ENCODE peak calls at places on chromosomes 11 and 22, in seven cellular contexts. S is HCT116, O is HepG2, Q is WTC11, M is H1, L is K562, I is GM12878. H is an unnamed sample.

GRCh38 chr11:2178906-2179494 is 7.4 kb upstream of the TH start:
- DNase-seq in I (no peak), Q (no peak), S (peak; percentile 60), O (peak; percentile 32), M (no peak), L (no peak), H (no peak)

GRCh38 chr11:118435893-118436624 is at the start of gene KMT2A:
- DNase-seq in O (peak; percentile 93), L (peak; percentile 98), M (peak; percentile 100), S (peak; percentile 90), Q (peak; percentile 99), I (no peak), H (peak; percentile 89)

GRCh38 chr11:114482114-114482513 is 42.8 kb downstream of the REXO2 start:
- DNase-seq in I (no peak), O (no peak), S (no peak), L (no peak), M (no peak), Q (no peak), H (no peak)

GRCh38 chr11:113570906-113571305 is 95.7 kb upstream of the DRD2 start:
- DNase-seq in Q (no peak), O (no peak), L (no peak), S (no peak), M (no peak), I (no peak), H (no peak)

GRCh38 chr11:42536961-42537360 is 774.8 kb upstream of the API5 start:
- DNase-seq in S (no peak), Q (no peak), I (no peak), O (no peak), M (no peak), L (no peak), H (no peak)

GRCh38 chr11:23370580-23371275 is 510.5 kb upstream of the CCDC179 start:
- DNase-seq in L (no peak), S (no peak), M (no peak), O (no peak), Q (no peak), I (no peak), H (no peak)

GRCh38 chr11:13962562-13963168 is at the start of gene SPON1:
- DNase-seq in O (no peak), I (no peak), Q (peak; percentile 73), M (peak; percentile 77), L (no peak), S (no peak), H (peak; percentile 62)

GRCh38 chr11:134231958-134232674 is 7.6 kb downstream of the VPS26B start:
- DNase-seq in M (no peak), Q (no peak), S (no peak), I (no peak), O (no peak), L (no peak), H (no peak)

GRCh38 chr11:833114-833791 is 501 bp downstream of the CD151 start:
- DNase-seq in Q (no peak), I (no peak), M (peak; percentile 77), S (no peak), L (peak; percentile 76), O (no peak), H (peak; percentile 51)

GRCh38 chr11:20021212-20021611 is 139.1 kb downstream of the DBX1 start:
- DNase-seq in L (no peak), S (no peak), I (no peak), Q (no peak), O (peak; percentile 72), M (no peak), H (no peak)

GRCh38 chr11:84780689-84781293 is 846.4 kb downstream of the DLG2 start:
- DNase-seq in I (no peak), Q (no peak), L (no peak), O (peak; percentile 6), S (peak; percentile 12), M (no peak), H (peak; percentile 6)

GRCh38 chr11:45921561-45922424 is 663 bp upstream of the LARGE2 start:
- DNase-seq in S (no peak), O (peak; percentile 61), M (peak; percentile 94), I (no peak), L (peak; percentile 58), Q (peak; percentile 96), H (no peak)

GRCh38 chr22:45291061-45291930 is 6.5 kb downstream of the UPK3A start:
- DNase-seq in L (no peak), Q (no peak), M (no peak), S (no peak), I (no peak), O (no peak), H (no peak)

GRCh38 chr22:26884921-26885320 is 227.5 kb downstream of the MIAT start:
- DNase-seq in S (no peak), O (no peak), I (no peak), Q (no peak), L (no peak), M (peak; percentile 32), H (no peak)

GRCh38 chr11:100922116-100922515 is 207.5 kb downstream of the PGR start:
- DNase-seq in Q (no peak), M (no peak), S (no peak), I (no peak), O (no peak), L (no peak), H (no peak)

GRCh38 chr11:107018274-107018901 is at the start of gene GUCY1A2:
- DNase-seq in I (no peak), L (no peak), Q (peak; percentile 46), O (no peak), M (peak; percentile 59), S (no peak), H (peak; percentile 42)

GRCh38 chr11:72901374-72901773 is 87.2 kb downstream of the ATG16L2 start:
- DNase-seq in I (no peak), O (no peak), L (no peak), M (no peak), S (no peak), Q (no peak), H (no peak)

GRCh38 chr11:32317646-32318045 is 117.7 kb downstream of the WT1 start:
- DNase-seq in I (no peak), M (no peak), Q (no peak), S (no peak), O (no peak), L (no peak), H (no peak)

GRCh38 chr11:1862588-1863351 is 9.9 kb downstream of the LSP1 start:
- DNase-seq in L (no peak), I (no peak), M (no peak), Q (no peak), O (no peak), S (peak; percentile 33), H (no peak)

GRCh38 chr11:1843098-1843473 is 4.3 kb downstream of the TNNI2 start:
- DNase-seq in I (no peak), M (no peak), L (no peak), Q (no peak), O (no peak), S (no peak), H (no peak)

GRCh38 chr11:82225930-82226329 is 507.7 kb downstream of the FAM181B start:
- DNase-seq in I (no peak), O (no peak), L (no peak), Q (no peak), M (no peak), S (no peak), H (no peak)

GRCh38 chr11:47923667-47924066 is 56.7 kb upstream of the PTPRJ start:
- DNase-seq in M (no peak), S (no peak), I (no peak), Q (no peak), L (no peak), O (no peak), H (no peak)

GRCh38 chr11:77705195-77705876 is 67.7 kb upstream of the CLNS1A start:
- DNase-seq in M (no peak), Q (no peak), O (peak; percentile 71), S (peak; percentile 71), I (no peak), L (peak; percentile 75), H (no peak)

GRCh38 chr22:28345304-28345703 is 334.3 kb downstream of the TTC28 start:
- DNase-seq in L (no peak), Q (no peak), O (no peak), M (no peak), I (no peak), S (no peak), H (no peak)

GRCh38 chr11:76653674-76654309 is 16.8 kb downstream of the LRRC32 start:
- DNase-seq in I (no peak), Q (peak; percentile 4), O (no peak), M (no peak), L (no peak), S (no peak), H (no peak)

GRCh38 chr11:116725434-116726221 is 47.2 kb downstream of the BUD13 start:
- DNase-seq in I (no peak), L (no peak), S (no peak), M (no peak), Q (no peak), O (no peak), H (no peak)
- TF ChIP-seq SP1 in I (no peak), L (no peak), S (no peak), M (no peak), Q (no peak), O (no peak), H (no peak)

GRCh38 chr11:86742436-86742805 is 57.9 kb upstream of the PRSS23 start:
- DNase-seq in I (no peak), Q (no peak), L (no peak), M (no peak), O (no peak), S (no peak), H (no peak)

GRCh38 chr11:86740628-86741488 is 59.5 kb upstream of the PRSS23 start:
- DNase-seq in M (no peak), L (peak; percentile 76), I (no peak), S (peak; percentile 89), Q (peak; percentile 15), O (peak; percentile 78), H (peak; percentile 44)

GRCh38 chr11:86738615-86739014 is 61.7 kb upstream of the PRSS23 start:
- DNase-seq in Q (no peak), O (no peak), I (no peak), M (no peak), L (peak; percentile 38), S (no peak), H (no peak)

GRCh38 chr11:86743223-86744118 is 56.9 kb upstream of the PRSS23 start:
- DNase-seq in Q (no peak), M (no peak), I (no peak), L (peak; percentile 89), O (peak; percentile 57), S (peak; percentile 95), H (peak; percentile 25)

GRCh38 chr11:86741489-86742435 is 58.6 kb upstream of the PRSS23 start:
- DNase-seq in I (no peak), L (no peak), M (no peak), O (peak; percentile 81), Q (no peak), S (no peak), H (no peak)
- TF ChIP-seq SP1 in I (no peak), L (no peak), M (no peak), O (no peak), Q (no peak), S (peak; percentile 74), H (no peak)

DNA sequence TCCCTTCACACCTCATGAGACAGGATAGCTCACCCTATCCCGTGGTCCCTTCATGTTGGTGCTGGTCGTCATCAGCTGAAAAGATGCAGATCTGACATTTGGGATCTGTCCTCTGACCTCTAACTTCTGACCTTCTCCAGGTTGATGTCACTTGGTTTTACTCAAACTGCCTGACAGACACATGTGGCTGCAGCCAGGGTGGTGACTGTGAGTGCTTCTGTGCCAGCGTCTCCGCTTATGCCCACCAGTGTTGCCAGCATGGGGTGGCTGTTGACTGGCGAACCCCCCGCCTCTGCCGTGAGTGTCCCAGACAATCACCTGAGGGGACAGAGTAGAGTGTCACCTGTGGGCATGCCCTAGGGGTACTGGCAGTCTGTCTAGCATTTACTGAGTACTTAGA is 49.7 kb downstream of the OTOG start:
- DNase-seq in M (no peak), O (no peak), I (no peak), S (no peak), Q (no peak), L (no peak), H (no peak)
- TF ChIP-seq SP1 in M (no peak), O (no peak), I (no peak), S (no peak), Q (no peak), L (no peak), H (no peak)

GRCh38 chr22:47171441-47172221 is 409.2 kb downstream of the TBC1D22A start:
- DNase-seq in Q (peak; percentile 8), S (no peak), I (no peak), M (no peak), L (no peak), O (no peak), H (no peak)
- TF ChIP-seq SP1 in Q (no peak), S (no peak), I (no peak), M (no peak), L (no peak), O (no peak), H (no peak)

H was measured in HEK293T.